ENCODE peak calls at places on chromosomes 5 and 9, in seven cellular contexts. B is foreskin fibroblast; Q is PC-9; H is left ventricle myocardium inferior; C is cardiac muscle cell; O is IMR-90; U is CD8-positive, alpha-beta T cell. I is an unnamed sample.

GRCh38 chr5:67033893-67034605 is 162.6 kb downstream of the CD180 start:
- DNase-seq in B (no peak), Q (no peak), H (no peak), C (no peak), O (no peak), U (no peak), I (peak; percentile 42)

GRCh38 chr9:130239741-130240241 is 25.8 kb upstream of the HMCN2 start:
- DNase-seq in B (peak; percentile 60), Q (peak; percentile 48), H (no peak), C (no peak), O (peak; percentile 19), U (no peak), I (no peak)

GRCh38 chr9:17807670-17808282 is 228.9 kb downstream of the SH3GL2 start:
- DNase-seq in B (no peak), Q (no peak), H (no peak), C (no peak), O (no peak), U (no peak), I (no peak)

GRCh38 chr5:109697339-109697738 is 7.6 kb downstream of the MAN2A1 start:
- DNase-seq in B (no peak), Q (no peak), H (no peak), C (no peak), O (no peak), U (no peak), I (no peak)

GRCh38 chr5:137714494-137714893 is 21.4 kb downstream of the KLHL3 start:
- DNase-seq in B (no peak), Q (no peak), H (no peak), C (no peak), O (no peak), U (no peak), I (no peak)

GRCh38 chr5:7714119-7714518 is 136.8 kb downstream of the CFAP90 start:
- DNase-seq in B (no peak), Q (no peak), H (no peak), C (no peak), O (no peak), U (no peak), I (peak; percentile 69)

GRCh38 chr5:10704949-10705621 is 55.9 kb downstream of the DAP start:
- DNase-seq in B (peak; percentile 83), Q (peak; percentile 62), H (no peak), C (no peak), O (peak; percentile 86), U (no peak), I (peak; percentile 80)

GRCh38 chr9:99336531-99336930 is 114.4 kb downstream of the SEC61B start:
- DNase-seq in B (no peak), Q (no peak), H (no peak), C (no peak), O (no peak), U (no peak), I (no peak)

GRCh38 chr5:81422671-81423070 is 28.7 kb upstream of the ACOT12 start:
- DNase-seq in B (peak; percentile 96), Q (no peak), H (no peak), C (no peak), O (peak; percentile 97), U (no peak), I (peak; percentile 95)

GRCh38 chr9:115520626-115521025 is 402.7 kb upstream of the TNC start:
- DNase-seq in B (no peak), Q (no peak), H (no peak), C (no peak), O (no peak), U (no peak), I (no peak)

GRCh38 chr9:89052470-89053097 is 61.3 kb downstream of the S1PR3 start:
- DNase-seq in B (no peak), Q (no peak), H (no peak), C (no peak), O (no peak), U (no peak), I (no peak)

GRCh38 chr5:59317023-59317771 is 576.3 kb downstream of the PDE4D start:
- DNase-seq in B (peak; percentile 81), Q (peak; percentile 39), H (no peak), C (peak; percentile 21), O (peak; percentile 23), U (no peak), I (peak; percentile 85)

GRCh38 chr5:136025900-136026299 is 2.9 kb upstream of the TGFBI start:
- DNase-seq in B (peak; percentile 21), Q (no peak), H (no peak), C (no peak), O (peak; percentile 51), U (no peak), I (peak; percentile 56)

GRCh38 chr9:113899205-113899604 is 23.1 kb downstream of the ZNF618 start:
- DNase-seq in B (no peak), Q (no peak), H (no peak), C (no peak), O (no peak), U (no peak), I (no peak)

GRCh38 chr9:121399126-121399882 is 29.3 kb upstream of the STOM start:
- DNase-seq in B (peak; percentile 52), Q (no peak), H (no peak), C (no peak), O (peak; percentile 51), U (no peak), I (no peak)

GRCh38 chr5:175556794-175557193 is 78.4 kb downstream of the SFXN1 start:
- DNase-seq in B (no peak), Q (no peak), H (no peak), C (no peak), O (no peak), U (no peak), I (no peak)

GRCh38 chr9:136011703-136012496 is 50.7 kb upstream of the UBAC1 start:
- DNase-seq in B (peak; percentile 85), Q (no peak), H (peak; percentile 90), C (peak; percentile 80), O (peak; percentile 59), U (no peak), I (peak; percentile 93)

GRCh38 chr5:42756630-42757601 is at the start of gene CCDC152:
- DNase-seq in B (peak; percentile 60), Q (no peak), H (no peak), C (peak; percentile 19), O (peak; percentile 3), U (peak; percentile 78), I (peak; percentile 31)

GRCh38 chr9:127779136-127779981 is 893 bp upstream of the SH2D3C start:
- DNase-seq in B (no peak), Q (no peak), H (no peak), C (no peak), O (no peak), U (no peak), I (peak; percentile 59)

GRCh38 chr9:74497750-74498615 is 848 bp downstream of the RORB start:
- DNase-seq in B (peak; percentile 44), Q (no peak), H (peak; percentile 31), C (peak; percentile 44), O (no peak), U (no peak), I (peak; percentile 43)

GRCh38 chr5:122195784-122196394 is 66.5 kb downstream of the ZNF474 start:
- DNase-seq in B (peak; percentile 78), Q (peak; percentile 7), H (no peak), C (peak; percentile 63), O (peak; percentile 70), U (no peak), I (peak; percentile 80)

DNA sequence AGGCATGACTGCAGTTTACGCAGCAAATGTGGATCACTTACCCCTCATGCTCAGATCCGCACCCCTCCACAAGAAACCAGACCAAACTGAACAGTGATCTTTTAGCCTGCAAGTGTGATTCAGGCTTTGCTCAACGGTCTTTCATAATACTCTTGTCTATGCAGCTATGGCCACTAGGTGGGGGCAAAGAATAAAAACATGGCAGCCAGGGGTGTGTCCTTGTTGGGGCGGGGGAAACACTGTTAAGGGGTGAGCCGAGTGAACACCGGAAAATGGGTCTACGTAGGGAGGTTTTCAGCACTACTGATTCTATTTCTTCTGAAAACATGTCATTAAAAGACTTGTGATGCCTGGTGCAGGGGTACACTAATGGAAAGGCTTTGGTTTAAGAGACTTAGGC is 49.8 kb upstream of the GPR151 start:
- DNase-seq in B (peak; percentile 15), Q (peak; percentile 37), H (no peak), C (peak; percentile 72), O (peak; percentile 52), U (peak; percentile 64), I (peak; percentile 80)
- TF ChIP-seq CTCF in B (peak; percentile 56), Q (peak; percentile 61), H (peak; percentile 50), C (peak; percentile 82), O (peak; percentile 61), U (no peak), I (peak; percentile 83)

DNA sequence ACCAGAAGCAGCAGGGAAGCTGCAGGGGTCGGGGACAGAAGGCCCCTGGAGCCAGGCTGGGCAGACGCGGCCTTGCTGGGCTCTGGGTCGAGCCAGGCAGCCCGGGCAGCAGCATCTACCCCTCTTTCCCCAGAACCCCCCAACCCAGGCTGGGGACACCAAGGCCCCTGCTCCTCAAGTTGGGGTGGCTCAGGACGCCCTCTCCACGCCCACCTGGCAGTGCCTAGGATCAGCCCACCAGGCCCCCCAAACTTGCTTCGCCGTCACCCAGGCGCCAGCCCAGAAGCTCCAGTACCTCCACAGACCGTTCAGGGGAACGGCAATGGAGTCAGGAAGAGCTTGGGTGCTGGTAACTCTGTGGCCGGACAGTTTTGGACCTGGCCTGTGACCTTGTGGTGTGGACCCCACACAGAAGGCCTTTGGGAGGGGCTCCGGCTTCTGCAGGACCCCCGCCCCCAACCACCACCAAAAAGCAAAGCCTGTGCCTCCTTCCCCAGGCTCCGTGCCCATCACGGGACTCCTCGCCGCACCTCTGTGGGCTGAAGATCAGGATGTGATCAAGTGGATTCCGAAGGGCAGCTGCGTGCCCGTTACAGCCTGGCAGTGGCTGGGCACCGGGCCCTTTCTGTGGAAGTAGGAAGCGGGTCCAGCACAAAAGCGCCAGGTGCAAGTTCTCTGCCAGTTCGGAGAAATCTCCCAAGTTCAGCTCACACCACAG is 2.2 kb downstream of the SLC12A7 start:
- DNase-seq in B (no peak), Q (no peak), H (no peak), C (no peak), O (no peak), U (no peak), I (no peak)
- H3K4me3 ChIP-seq in B (no peak overlapping the region), Q (no peak overlapping the region), H (peak overlapping the region; percentile 93), C (no peak overlapping the region), O (no peak overlapping the region), U (no peak overlapping the region), I (no peak overlapping the region)

GRCh38 chr9:82549174-82549821 is 513.6 kb downstream of the RASEF start:
- DNase-seq in B (no peak), Q (no peak), H (no peak), C (no peak), O (no peak), U (no peak), I (no peak)
- TF ChIP-seq CTCF in B (no peak), Q (peak; percentile 13), H (no peak), C (no peak), O (no peak), U (no peak), I (no peak)

GRCh38 chr5:96264047-96264446 is 169.0 kb downstream of the PCSK1 start:
- DNase-seq in B (no peak), Q (no peak), H (no peak), C (no peak), O (no peak), U (no peak), I (no peak)

GRCh38 chr5:96260009-96260408 is 173.0 kb downstream of the PCSK1 start:
- DNase-seq in B (no peak), Q (no peak), H (no peak), C (no peak), O (no peak), U (no peak), I (no peak)

GRCh38 chr5:96259211-96259772 is 173.8 kb downstream of the PCSK1 start:
- DNase-seq in B (peak; percentile 67), Q (peak; percentile 3), H (no peak), C (no peak), O (peak; percentile 74), U (no peak), I (peak; percentile 56)

GRCh38 chr5:96265487-96265886 is 167.6 kb downstream of the PCSK1 start:
- DNase-seq in B (no peak), Q (no peak), H (no peak), C (no peak), O (no peak), U (no peak), I (no peak)

GRCh38 chr5:96262105-96262504 is 170.9 kb downstream of the PCSK1 start:
- DNase-seq in B (no peak), Q (no peak), H (no peak), C (no peak), O (no peak), U (no peak), I (no peak)
- H3K4me3 ChIP-seq in B (no peak overlapping the region), Q (no peak overlapping the region), H (no peak overlapping the region), C (no peak overlapping the region), O (no peak overlapping the region), U (no peak overlapping the region), I (no peak overlapping the region)